ENCODE peak calls at places on chromosome 5, in four cellular contexts. L, W, M and Z are unnamed samples.

GRCh38 chr5:120207139-120207538 is 257.0 kb upstream of the PRR16 start:
- DNase-seq in W (no peak), M (no peak), L (no peak), Z (no peak)

GRCh38 chr5:42005561-42006153 is 80.6 kb downstream of the FBXO4 start:
- DNase-seq in W (peak; percentile 20), L (no peak), M (no peak), Z (no peak)

GRCh38 chr5:178180141-178180863 is 6.9 kb downstream of the GMCL2 start:
- DNase-seq in W (no peak), M (no peak), L (no peak), Z (no peak)

GRCh38 chr5:119355244-119355635 is 579 bp upstream of the TNFAIP8 start:
- DNase-seq in L (peak; percentile 79), M (peak; percentile 70), W (no peak), Z (no peak)

GRCh38 chr5:111003623-111004022 is 67.9 kb upstream of the TSLP start:
- DNase-seq in L (no peak), W (no peak), M (no peak), Z (no peak)

GRCh38 chr5:94802450-94802849 is 184.0 kb downstream of the SLF1 start:
- DNase-seq in W (no peak), L (no peak), M (no peak), Z (no peak)

GRCh38 chr5:158463971-158464370 is 605.0 kb upstream of the CLINT1 start:
- DNase-seq in L (no peak), W (no peak), M (peak; percentile 69), Z (no peak)

GRCh38 chr5:7146886-7147285 is 249.1 kb upstream of the ADCY2 start:
- DNase-seq in L (no peak), M (no peak), W (no peak), Z (no peak)

GRCh38 chr5:34716986-34717385 is 60.9 kb downstream of the RAI14 start:
- DNase-seq in L (no peak), M (no peak), W (no peak), Z (no peak)

GRCh38 chr5:93596676-93597441 is 13.8 kb downstream of the NR2F1 start:
- DNase-seq in W (no peak), M (no peak), L (peak; percentile 74), Z (no peak)

GRCh38 chr5:78490709-78491485 is 130.5 kb downstream of the SCAMP1 start:
- DNase-seq in W (no peak), L (no peak), M (no peak), Z (no peak)